ENCODE peak calls at places on chromosome 21, in five cellular contexts. X is SK-N-SH, H is PC-3, J is GM23248, R is GM23338. B is an unnamed sample.
A peak's percentile ranks its signal among the peaks of the same experiment; 100 is the strongest.

GRCh38 chr21:43315244-43316137 is 111.4 kb downstream of the SIK1 start:
- DNase-seq in R (no peak), X (no peak), J (peak; percentile 34), H (no peak), B (no peak)

GRCh38 chr21:31554511-31555022 is 104.9 kb upstream of the SOD1 start:
- DNase-seq in H (peak; percentile 78), R (peak; percentile 73), J (peak; percentile 50), X (no peak), B (peak; percentile 89)

GRCh38 chr21:42299324-42300044 is 15.7 kb downstream of the TFF3 start:
- DNase-seq in X (no peak), J (no peak), H (no peak), R (no peak), B (no peak)

GRCh38 chr21:41217656-41218380 is 49.9 kb downstream of the BACE2 start:
- DNase-seq in H (no peak), R (no peak), J (peak; percentile 50), X (no peak), B (no peak)

GRCh38 chr21:41374177-41374712 is 12.4 kb downstream of the MX2 start:
- DNase-seq in R (no peak), X (no peak), J (no peak), H (no peak), B (no peak)

GRCh38 chr21:17139696-17140095 is 373.1 kb upstream of the CXADR start:
- DNase-seq in X (no peak), J (peak; percentile 30), R (no peak), H (no peak), B (peak; percentile 61)

GRCh38 chr21:41821756-41822431 is 55.0 kb upstream of the RIPK4 start:
- DNase-seq in R (no peak), X (peak; percentile 81), H (no peak), J (no peak), B (no peak)

GRCh38 chr21:29271927-29272333 is 26.8 kb upstream of the BACH1 start:
- DNase-seq in R (no peak), H (no peak), X (no peak), J (peak; percentile 5), B (no peak)

GRCh38 chr21:36507397-36508018 is 27.6 kb upstream of the CLDN14 start:
- DNase-seq in J (peak; percentile 34), R (no peak), H (peak; percentile 42), X (no peak), B (no peak)

GRCh38 chr21:35953570-35953969 is 106.8 kb downstream of the SETD4 start:
- DNase-seq in J (no peak), R (no peak), H (peak; percentile 50), X (no peak), B (no peak)

GRCh38 chr21:42841156-42841915 is 38.0 kb downstream of the WDR4 start:
- DNase-seq in H (no peak), R (no peak), J (no peak), X (peak; percentile 12), B (no peak)

GRCh38 chr21:29299046-29299905 is 554 bp downstream of the BACH1 start:
- DNase-seq in J (peak; percentile 89), H (peak; percentile 41), X (no peak), R (peak; percentile 55), B (peak; percentile 55)

GRCh38 chr21:29581393-29581792 is 282.7 kb downstream of the BACH1 start:
- DNase-seq in H (no peak), J (no peak), X (no peak), R (no peak), B (no peak)

GRCh38 chr21:42004406-42005199 is 5.6 kb downstream of the ZBTB21 start:
- DNase-seq in H (peak; percentile 31), R (no peak), J (no peak), X (no peak), B (no peak)

GRCh38 chr21:36065497-36066036 is 4.3 kb upstream of the CBR1 start:
- DNase-seq in X (no peak), R (no peak), H (peak; percentile 69), J (peak; percentile 69), B (no peak)

GRCh38 chr21:41600556-41600955 is 92.6 kb upstream of the TMPRSS2 start:
- DNase-seq in J (no peak), H (no peak), R (no peak), X (no peak), B (no peak)

GRCh38 chr21:26844258-26845065 is 747 bp downstream of the ADAMTS1 start:
- DNase-seq in R (peak; percentile 60), X (peak; percentile 73), H (peak; percentile 33), J (peak; percentile 76), B (peak; percentile 45)

GRCh38 chr21:40689816-40690215 is 157.1 kb downstream of the DSCAM start:
- DNase-seq in X (no peak), J (no peak), R (no peak), H (no peak), B (no peak)

GRCh38 chr21:32423320-32423719 is 10.8 kb downstream of the EVA1C start:
- DNase-seq in J (peak; percentile 91), R (no peak), H (peak; percentile 89), X (no peak), B (no peak)

GRCh38 chr21:41966872-41967621 is 13.2 kb upstream of the C2CD2 start:
- DNase-seq in H (no peak), R (no peak), X (no peak), J (no peak), B (no peak)

GRCh38 chr21:29155118-29155932 is 24.9 kb downstream of the MAP3K7CL start:
- DNase-seq in R (peak; percentile 39), J (peak; percentile 76), X (peak; percentile 11), H (peak; percentile 39), B (no peak)

GRCh38 chr21:31151682-31152081 is 113.4 kb upstream of the KRTAP19-8 start:
- DNase-seq in J (no peak), R (no peak), X (peak; percentile 67), H (no peak), B (no peak)

DNA sequence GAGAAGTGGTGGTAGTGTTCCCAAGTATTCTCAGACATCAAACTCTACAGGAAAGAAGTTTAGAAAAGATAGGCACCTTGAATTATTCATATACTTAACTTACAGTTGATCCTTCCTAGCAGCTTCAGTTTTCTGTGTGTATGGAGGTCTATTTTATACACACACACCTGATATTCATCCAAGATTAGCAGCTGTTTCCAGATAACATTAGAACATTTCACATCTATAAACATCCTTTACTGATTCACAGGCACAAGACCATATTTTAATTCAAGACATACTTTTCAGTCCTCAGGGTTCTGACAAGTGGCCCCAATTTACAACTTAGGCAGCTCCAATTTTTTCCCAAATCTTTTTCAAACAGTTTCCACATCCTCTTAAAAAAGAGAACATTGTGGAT is 287.8 kb upstream of the USP25 start:
- DNase-seq in R (no peak), H (no peak), J (no peak), X (no peak), B (no peak)
- H3K4me1 ChIP-seq in R (peaks cover 22% of the 10 kb centered on the region), H (no peaks in the 10 kb centered on the region), J (no peaks in the 10 kb centered on the region), X (no peaks in the 10 kb centered on the region), B (no peaks in the 10 kb centered on the region)

GRCh38 chr21:28118570-28118969 is 874.1 kb downstream of the LTN1 start:
- DNase-seq in X (no peak), R (no peak), H (no peak), J (no peak), B (no peak)
- H3F3A ChIP-seq in X (no peaks in the 10 kb centered on the region), R (no peaks in the 10 kb centered on the region), H (no peaks in the 10 kb centered on the region), J (no peaks in the 10 kb centered on the region), B (no peaks in the 10 kb centered on the region)

DNA sequence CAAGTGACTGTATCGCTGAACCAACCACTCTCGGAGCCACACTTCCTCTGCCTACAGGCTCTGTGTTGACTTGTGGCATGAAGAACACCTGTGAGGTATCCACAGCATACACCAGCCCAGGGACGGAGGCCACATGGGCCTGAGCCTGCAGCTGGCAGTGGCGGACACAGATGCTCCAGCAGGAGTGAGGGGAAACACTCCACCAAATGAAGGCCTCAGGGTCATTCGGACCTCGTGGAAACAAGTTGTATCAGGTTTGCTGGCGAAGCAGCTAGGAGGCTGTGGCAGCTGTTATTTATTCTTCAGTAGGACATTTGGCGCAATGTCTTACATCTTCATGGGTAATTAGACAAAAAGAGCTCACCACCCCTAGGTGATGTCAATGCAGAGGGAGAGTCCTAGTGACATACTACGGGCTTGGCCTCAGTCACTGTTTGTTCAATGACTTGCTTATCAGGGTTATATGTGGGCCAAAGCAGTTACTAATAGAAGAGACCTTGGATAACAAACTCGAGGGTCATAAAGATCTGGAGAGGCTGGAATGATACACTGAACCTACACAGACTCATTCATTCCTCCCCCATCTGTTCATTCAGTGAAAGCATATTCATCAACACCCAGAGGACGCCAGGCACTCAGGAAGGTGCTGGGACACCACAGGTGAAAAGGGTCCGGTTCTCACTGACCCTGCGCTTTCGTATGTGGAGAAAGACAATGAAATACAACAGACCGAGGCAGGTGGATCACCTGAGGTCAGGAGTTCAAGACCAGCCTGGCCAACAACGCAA is 11.6 kb upstream of the ETS2 start:
- DNase-seq in R (no peak), H (peak; percentile 72), X (no peak), J (no peak), B (no peak)
- H3K4me1 ChIP-seq in R (no peaks in the 10 kb centered on the region), H (peaks cover 46% of the 10 kb centered on the region), X (peaks cover 32% of the 10 kb centered on the region), J (peaks cover 6% of the 10 kb centered on the region), B (no peaks in the 10 kb centered on the region)

GRCh38 chr21:45358261-45358670 is 46.7 kb upstream of the COL18A1 start:
- DNase-seq in J (no peak), H (no peak), R (no peak), X (no peak), B (no peak)
- H3F3A ChIP-seq in J (no peaks in the 10 kb centered on the region), H (no peaks in the 10 kb centered on the region), R (peaks cover 2% of the 10 kb centered on the region), X (peaks cover 3% of the 10 kb centered on the region), B (no peaks in the 10 kb centered on the region)

GRCh38 chr21:33817136-33817535 is 98.5 kb downstream of the ATP5PO start:
- DNase-seq in J (no peak), H (no peak), R (no peak), X (no peak), B (no peak)

GRCh38 chr21:33817663-33818433 is 97.8 kb downstream of the ATP5PO start:
- DNase-seq in R (no peak), X (peak; percentile 42), J (no peak), H (no peak), B (no peak)

GRCh38 chr21:33816148-33816547 is 99.5 kb downstream of the ATP5PO start:
- DNase-seq in R (no peak), J (no peak), H (no peak), X (no peak), B (no peak)

GRCh38 chr21:33813832-33814231 is 101.8 kb downstream of the ATP5PO start:
- DNase-seq in J (no peak), R (no peak), H (no peak), X (no peak), B (no peak)

GRCh38 chr21:33815153-33815707 is 100.4 kb downstream of the ATP5PO start:
- DNase-seq in X (no peak), H (no peak), R (no peak), J (no peak), B (peak; percentile 67)
- H3K4me1 ChIP-seq in X (peaks cover 11% of the 10 kb centered on the region), H (no peaks in the 10 kb centered on the region), R (no peaks in the 10 kb centered on the region), J (peaks cover 17% of the 10 kb centered on the region), B (peaks cover 38% of the 10 kb centered on the region)

GRCh38 chr21:34888569-34889286 is 160.4 kb downstream of the RUNX1 start:
- DNase-seq in H (peak; percentile 97), X (peak; percentile 93), J (peak; percentile 98), R (peak; percentile 98), B (peak; percentile 98)
- H3F3A ChIP-seq in H (peaks cover 2% of the 10 kb centered on the region), X (peaks cover 13% of the 10 kb centered on the region), J (peaks cover 35% of the 10 kb centered on the region), R (peaks cover 18% of the 10 kb centered on the region), B (peaks cover 30% of the 10 kb centered on the region)

GRCh38 chr21:25735221-25735894 is 586 bp downstream of the GABPA start:
- DNase-seq in J (peak; percentile 92), H (peak; percentile 77), R (peak; percentile 94), X (peak; percentile 91), B (peak; percentile 85)
- H3K4me1 ChIP-seq in J (peaks cover 30% of the 10 kb centered on the region), H (peaks cover 18% of the 10 kb centered on the region), R (peaks cover 10% of the 10 kb centered on the region), X (peaks cover 13% of the 10 kb centered on the region), B (peaks cover 24% of the 10 kb centered on the region)